ENCODE peak calls at places on chromosomes 7 and 10, in eight cellular contexts. N is LHCN-M2; I is lower leg skin; S is AG08395; E is activated CD8-positive, alpha-beta memory T cell treated with anti-CD3 and anti-CD28 coated beads for 48 hours; M is activated naive CD4-positive, alpha-beta T cell; Q is left lung; B is NT2/D1. D is an unnamed sample.

GRCh38 chr7:140640727-140641531 is at the start of gene DENND2A:
- DNase-seq in N (no peak), I (no peak), S (peak; percentile 54), E (no peak), M (no peak), Q (peak; percentile 64), B (no peak), D (peak; percentile 34)

GRCh38 chr7:105829681-105830322 is 46.6 kb downstream of the ATXN7L1 start:
- DNase-seq in N (no peak), I (no peak), S (peak; percentile 56), E (no peak), M (no peak), Q (no peak), B (no peak), D (peak; percentile 68)

GRCh38 chr10:70903262-70903921 is 15.0 kb upstream of the PCBD1 start:
- DNase-seq in N (peak; percentile 18), I (peak; percentile 36), S (peak; percentile 73), E (no peak), M (no peak), Q (peak; percentile 56), B (no peak), D (peak; percentile 53)

GRCh38 chr7:107396990-107397389 is 72.9 kb upstream of the GPR22 start:
- DNase-seq in N (no peak), I (no peak), S (no peak), E (no peak), M (no peak), Q (no peak), B (no peak), D (no peak)

GRCh38 chr7:151621961-151622360 is 102.3 kb upstream of the RHEB start:
- DNase-seq in N (no peak), I (no peak), S (no peak), E (no peak), M (no peak), Q (no peak), B (no peak), D (no peak)

GRCh38 chr7:127629268-127629854 is 11.4 kb upstream of the PAX4 start:
- DNase-seq in N (no peak), I (no peak), S (no peak), E (no peak), M (no peak), Q (no peak), B (no peak), D (no peak)

GRCh38 chr7:44244282-44244681 is 43.5 kb downstream of the YKT6 start:
- DNase-seq in N (no peak), I (no peak), S (no peak), E (no peak), M (no peak), Q (no peak), B (no peak), D (no peak)

GRCh38 chr10:126519992-126520391 is 131.7 kb upstream of the ADAM12 start:
- DNase-seq in N (no peak), I (no peak), S (no peak), E (no peak), M (no peak), Q (no peak), B (no peak), D (no peak)

GRCh38 chr7:138513344-138513871 is 53.3 kb downstream of the TRIM24 start:
- DNase-seq in N (no peak), I (no peak), S (no peak), E (no peak), M (no peak), Q (no peak), B (no peak), D (no peak)

GRCh38 chr10:75243426-75243825 is 7.7 kb upstream of the COMTD1 start:
- DNase-seq in N (no peak), I (no peak), S (no peak), E (no peak), M (no peak), Q (no peak), B (no peak), D (no peak)

GRCh38 chr7:106022193-106022821 is 59.2 kb downstream of the CDHR3 start:
- DNase-seq in N (no peak), I (no peak), S (no peak), E (peak; percentile 31), M (peak; percentile 7), Q (no peak), B (no peak), D (no peak)

GRCh38 chr7:128031901-128032604 is 816 bp upstream of the LRRC4 start:
- DNase-seq in N (peak; percentile 93), I (no peak), S (peak; percentile 87), E (peak; percentile 23), M (no peak), Q (peak; percentile 48), B (no peak), D (peak; percentile 83)

GRCh38 chr10:114548662-114549061 is 109.4 kb downstream of the ABLIM1 start:
- DNase-seq in N (peak; percentile 36), I (peak; percentile 35), S (peak; percentile 62), E (no peak), M (no peak), Q (no peak), B (no peak), D (peak; percentile 38)

GRCh38 chr7:68246189-68246633 is 1249.6 kb downstream of the TYW1 start:
- DNase-seq in N (no peak), I (peak; percentile 56), S (peak; percentile 7), E (no peak), M (no peak), Q (no peak), B (peak; percentile 91), D (peak; percentile 53)

GRCh38 chr10:110212119-110213006 is 5.0 kb downstream of the MXI1 start:
- DNase-seq in N (no peak), I (peak; percentile 68), S (no peak), E (no peak), M (no peak), Q (peak; percentile 66), B (no peak), D (no peak)

GRCh38 chr10:29828440-29828894 is 193.7 kb upstream of the SVIL start:
- DNase-seq in N (no peak), I (no peak), S (no peak), E (no peak), M (no peak), Q (no peak), B (no peak), D (no peak)

GRCh38 chr10:133117688-133118071 is 30.0 kb downstream of the ADGRA1 start:
- DNase-seq in N (no peak), I (no peak), S (no peak), E (no peak), M (no peak), Q (no peak), B (no peak), D (no peak)

GRCh38 chr7:106597751-106598619 is 63.0 kb downstream of the CCDC71L start:
- DNase-seq in N (no peak), I (no peak), S (no peak), E (no peak), M (no peak), Q (no peak), B (no peak), D (no peak)

GRCh38 chr7:12303507-12303906 is 92.4 kb downstream of the TMEM106B start:
- DNase-seq in N (no peak), I (no peak), S (no peak), E (no peak), M (no peak), Q (no peak), B (no peak), D (no peak)

GRCh38 chr7:137626469-137627067 is 220.2 kb downstream of the DGKI start:
- DNase-seq in N (peak; percentile 64), I (no peak), S (peak; percentile 68), E (no peak), M (no peak), Q (peak; percentile 37), B (peak; percentile 36), D (peak; percentile 30)

GRCh38 chr7:104945599-104945956 is 68.4 kb upstream of the KMT2E start:
- DNase-seq in N (no peak), I (no peak), S (no peak), E (no peak), M (no peak), Q (no peak), B (no peak), D (no peak)

GRCh38 chr10:91689731-91690168 is 56.9 kb upstream of the PPP1R3C start:
- DNase-seq in N (peak; percentile 29), I (no peak), S (peak; percentile 70), E (no peak), M (no peak), Q (peak; percentile 43), B (no peak), D (peak; percentile 73)

GRCh38 chr7:70380315-70381027 is 751.5 kb upstream of the GALNT17 start:
- DNase-seq in N (no peak), I (peak; percentile 32), S (peak; percentile 43), E (no peak), M (no peak), Q (no peak), B (no peak), D (peak; percentile 78)

GRCh38 chr7:86768967-86769760 is 125.5 kb downstream of the GRM3 start:
- DNase-seq in N (no peak), I (no peak), S (no peak), E (no peak), M (no peak), Q (no peak), B (no peak), D (no peak)

GRCh38 chr10:122154733-122155366 is 116.2 kb upstream of the BTBD16 start:
- DNase-seq in N (no peak), I (no peak), S (peak; percentile 58), E (no peak), M (no peak), Q (no peak), B (no peak), D (peak; percentile 76)

GRCh38 chr10:1602037-1602471 is 135.3 kb downstream of the ADARB2 start:
- DNase-seq in N (no peak), I (no peak), S (no peak), E (no peak), M (no peak), Q (no peak), B (no peak), D (no peak)

GRCh38 chr7:953547-954327 is 743 bp downstream of the ADAP1 start:
- DNase-seq in N (no peak), I (no peak), S (peak; percentile 73), E (no peak), M (no peak), Q (peak; percentile 76), B (no peak), D (peak; percentile 58)

GRCh38 chr10:123331438-123331837 is 177.2 kb downstream of the BUB3 start:
- DNase-seq in N (no peak), I (no peak), S (no peak), E (no peak), M (no peak), Q (no peak), B (no peak), D (no peak)

GRCh38 chr10:33291053-33291592 is 43.3 kb downstream of the NRP1 start:
- DNase-seq in N (peak; percentile 73), I (no peak), S (peak; percentile 86), E (no peak), M (no peak), Q (no peak), B (no peak), D (peak; percentile 96)

GRCh38 chr7:15376601-15377000 is 185.2 kb downstream of the AGMO start:
- DNase-seq in N (no peak), I (no peak), S (no peak), E (no peak), M (no peak), Q (no peak), B (no peak), D (no peak)

GRCh38 chr7:4241791-4242190 is 440.3 kb upstream of the FOXK1 start:
- DNase-seq in N (no peak), I (no peak), S (no peak), E (no peak), M (no peak), Q (no peak), B (peak; percentile 35), D (no peak)

GRCh38 chr10:12241810-12242529 is 46.0 kb downstream of the CDC123 start:
- DNase-seq in N (peak; percentile 8), I (peak; percentile 47), S (no peak), E (no peak), M (no peak), Q (no peak), B (no peak), D (no peak)

GRCh38 chr10:97830064-97830463 is 19.6 kb upstream of the GOLGA7B start:
- DNase-seq in N (no peak), I (no peak), S (no peak), E (no peak), M (no peak), Q (peak; percentile 48), B (no peak), D (no peak)